ENCODE peak calls at places on chromosomes 1 and 21, in six cellular contexts. One of them, this sample, is unnamed.

GRCh38 chr21:46455575-46456385 is 2.9 kb upstream of the DIP2A start:
- DNase-seq in ELR: peak
- DNase-seq in ovary: no peak
- DNase-seq in KG1: no peak
- DNase-seq in H9: no peak
- DNase-seq in activated T-cell treated with anti-CD3 and anti-CD28 coated beads, Interleukin-2, amount 50 U/mL, for 48 hours: no peak
- DNase-seq in this sample: no peak

GRCh38 chr1:15388201-15388880 is 21.3 kb upstream of the EFHD2 start:
- DNase-seq in ELR: no peak
- DNase-seq in ovary: no peak
- DNase-seq in KG1: no peak
- DNase-seq in H9: no peak
- DNase-seq in activated T-cell treated with anti-CD3 and anti-CD28 coated beads, Interleukin-2, amount 50 U/mL, for 48 hours: no peak
- DNase-seq in this sample: no peak

GRCh38 chr1:17624540-17625256 is 85.2 kb downstream of the ARHGEF10L start:
- DNase-seq in ELR: peak
- DNase-seq in ovary: no peak
- DNase-seq in KG1: no peak
- DNase-seq in H9: no peak
- DNase-seq in activated T-cell treated with anti-CD3 and anti-CD28 coated beads, Interleukin-2, amount 50 U/mL, for 48 hours: no peak
- DNase-seq in this sample: no peak

GRCh38 chr1:99465176-99465900 is 180.6 kb upstream of the PALMD start:
- DNase-seq in ELR: peak
- DNase-seq in ovary: no peak
- DNase-seq in KG1: no peak
- DNase-seq in H9: no peak
- DNase-seq in activated T-cell treated with anti-CD3 and anti-CD28 coated beads, Interleukin-2, amount 50 U/mL, for 48 hours: no peak
- DNase-seq in this sample: no peak

GRCh38 chr1:51236548-51237312 is 657 bp downstream of the RNF11 start:
- DNase-seq in ELR: peak
- DNase-seq in ovary: peak
- DNase-seq in KG1: peak
- DNase-seq in H9: peak
- DNase-seq in activated T-cell treated with anti-CD3 and anti-CD28 coated beads, Interleukin-2, amount 50 U/mL, for 48 hours: peak
- DNase-seq in this sample: peak

GRCh38 chr1:174877208-174877673 is 122.5 kb upstream of the CACYBP start:
- DNase-seq in ELR: no peak
- DNase-seq in ovary: no peak
- DNase-seq in KG1: no peak
- DNase-seq in H9: no peak
- DNase-seq in activated T-cell treated with anti-CD3 and anti-CD28 coated beads, Interleukin-2, amount 50 U/mL, for 48 hours: no peak
- DNase-seq in this sample: peak

GRCh38 chr1:209485167-209485566 is 98.3 kb upstream of the CAMK1G start:
- DNase-seq in ELR: peak
- DNase-seq in ovary: no peak
- DNase-seq in KG1: no peak
- DNase-seq in H9: no peak
- DNase-seq in activated T-cell treated with anti-CD3 and anti-CD28 coated beads, Interleukin-2, amount 50 U/mL, for 48 hours: no peak
- DNase-seq in this sample: no peak

GRCh38 chr1:81834921-81835698 is 34.4 kb downstream of the ADGRL2 start:
- DNase-seq in ELR: no peak
- DNase-seq in ovary: no peak
- DNase-seq in KG1: no peak
- DNase-seq in H9: no peak
- DNase-seq in activated T-cell treated with anti-CD3 and anti-CD28 coated beads, Interleukin-2, amount 50 U/mL, for 48 hours: no peak
- DNase-seq in this sample: no peak

GRCh38 chr1:9561429-9561828 is 22.2 kb downstream of the SLC25A33 start:
- DNase-seq in ELR: peak
- DNase-seq in ovary: no peak
- DNase-seq in KG1: no peak
- DNase-seq in H9: no peak
- DNase-seq in activated T-cell treated with anti-CD3 and anti-CD28 coated beads, Interleukin-2, amount 50 U/mL, for 48 hours: no peak
- DNase-seq in this sample: no peak

GRCh38 chr1:182418929-182419328 is 18.5 kb upstream of the TEDDM1 start:
- DNase-seq in ELR: no peak
- DNase-seq in ovary: no peak
- DNase-seq in KG1: no peak
- DNase-seq in H9: no peak
- DNase-seq in activated T-cell treated with anti-CD3 and anti-CD28 coated beads, Interleukin-2, amount 50 U/mL, for 48 hours: no peak
- DNase-seq in this sample: no peak

GRCh38 chr1:41618066-41618825 is 133.8 kb upstream of the EDN2 start:
- DNase-seq in ELR: no peak
- DNase-seq in ovary: peak
- DNase-seq in KG1: no peak
- DNase-seq in H9: no peak
- DNase-seq in activated T-cell treated with anti-CD3 and anti-CD28 coated beads, Interleukin-2, amount 50 U/mL, for 48 hours: no peak
- DNase-seq in this sample: peak

GRCh38 chr1:93804412-93804811 is 74.6 kb downstream of the DNTTIP2 start:
- DNase-seq in ELR: peak
- DNase-seq in ovary: no peak
- DNase-seq in KG1: no peak
- DNase-seq in H9: no peak
- DNase-seq in activated T-cell treated with anti-CD3 and anti-CD28 coated beads, Interleukin-2, amount 50 U/mL, for 48 hours: no peak
- DNase-seq in this sample: no peak

GRCh38 chr1:223249854-223250631 is 107.0 kb upstream of the TLR5 start:
- DNase-seq in ELR: no peak
- DNase-seq in ovary: no peak
- DNase-seq in KG1: no peak
- DNase-seq in H9: no peak
- DNase-seq in activated T-cell treated with anti-CD3 and anti-CD28 coated beads, Interleukin-2, amount 50 U/mL, for 48 hours: no peak
- DNase-seq in this sample: no peak

This sample was measured in occipital lobe.